ENCODE peak calls at places on chromosomes 11 and 22, in nine cellular contexts. U, W, Z, Q, N, F, E, V and Y are unnamed samples.

GRCh38 chr11:68093565-68093964 is 27.6 kb downstream of the CHKA start:
- DNase-seq in F (no peak), V (no peak), W (no peak), N (no peak), U (no peak), Q (no peak), Z (no peak), E (no peak), Y (no peak)

GRCh38 chr22:37777122-37777687 is 30.5 kb upstream of the GCAT start:
- DNase-seq in F (no peak), U (peak), Z (peak), W (no peak), V (peak), E (peak), Q (no peak), N (no peak), Y (no peak)

GRCh38 chr11:108496643-108497256 is 1.4 kb downstream of the POGLUT3 start:
- DNase-seq in V (no peak), E (peak), F (no peak), W (no peak), Z (no peak), N (peak), Q (no peak), U (peak), Y (no peak)

GRCh38 chr11:61334434-61335354 is 1.7 kb downstream of the TKFC start:
- DNase-seq in Q (no peak), W (no peak), Z (no peak), F (no peak), N (no peak), U (peak), V (no peak), E (peak), Y (no peak)

GRCh38 chr22:44256085-44256484 is 56.7 kb downstream of the SHISAL1 start:
- DNase-seq in W (no peak), Q (no peak), U (no peak), F (no peak), N (no peak), V (no peak), Z (no peak), E (no peak), Y (no peak)

GRCh38 chr22:44567846-44568493 is 69.9 kb upstream of the RTL6 start:
- DNase-seq in F (peak), U (peak), Z (no peak), Q (peak), E (peak), V (peak), N (peak), W (no peak), Y (peak)

GRCh38 chr11:124891390-124891861 is 6.2 kb downstream of the ROBO4 start:
- DNase-seq in Q (no peak), F (no peak), W (no peak), U (no peak), Z (no peak), V (no peak), N (peak), E (no peak), Y (no peak)

GRCh38 chr22:43008921-43009320 is 6.0 kb downstream of the PACSIN2 start:
- DNase-seq in E (no peak), N (peak), F (no peak), Z (no peak), U (no peak), V (no peak), Q (no peak), W (no peak), Y (no peak)

GRCh38 chr11:128524172-128524571 is 63.2 kb downstream of the ETS1 start:
- DNase-seq in U (peak), N (no peak), Z (no peak), F (no peak), E (no peak), W (no peak), V (no peak), Q (no peak), Y (no peak)

GRCh38 chr11:2816941-2817421 is 68.6 kb downstream of the CDKN1C start:
- DNase-seq in N (no peak), F (no peak), V (no peak), U (peak), Z (peak), E (peak), W (peak), Q (no peak), Y (no peak)

GRCh38 chr11:45341379-45341778 is 55.2 kb upstream of the SYT13 start:
- DNase-seq in Q (no peak), Z (no peak), W (no peak), N (no peak), V (no peak), F (no peak), U (no peak), E (no peak), Y (no peak)

GRCh38 chr11:132876301-132877071 is 655.8 kb downstream of the OPCML start:
- DNase-seq in U (no peak), E (no peak), V (no peak), F (no peak), Q (no peak), W (no peak), Z (no peak), N (no peak), Y (no peak)

GRCh38 chr11:27141576-27141975 is 101.0 kb downstream of the BBOX1 start:
- DNase-seq in Q (no peak), N (no peak), E (no peak), W (no peak), V (no peak), U (no peak), Z (no peak), F (no peak), Y (no peak)

GRCh38 chr11:128467610-128468041 is 119.7 kb downstream of the ETS1 start:
- DNase-seq in U (peak), N (peak), V (no peak), Q (no peak), W (peak), Z (peak), E (peak), F (no peak), Y (peak)

GRCh38 chr11:119206512-119207299 is 567 bp downstream of the CBL start:
- DNase-seq in W (no peak), Q (peak), N (peak), V (peak), Z (no peak), U (peak), F (peak), E (peak), Y (peak)

GRCh38 chr22:31142285-31142684 is 2.0 kb upstream of the PLA2G3 start:
- DNase-seq in W (no peak), Z (no peak), E (no peak), V (no peak), U (no peak), Q (no peak), N (no peak), F (no peak), Y (no peak)

GRCh38 chr11:99571094-99571493 is 550.3 kb downstream of the CNTN5 start:
- DNase-seq in V (no peak), Q (no peak), W (no peak), U (no peak), E (no peak), Z (no peak), N (no peak), F (no peak), Y (no peak)

GRCh38 chr22:40397436-40397835 is 27.0 kb downstream of the SGSM3 start:
- DNase-seq in V (no peak), W (no peak), E (peak), U (peak), Q (no peak), Z (no peak), F (no peak), N (peak), Y (no peak)

GRCh38 chr11:8826145-8826786 is 84.7 kb upstream of the AKIP1 start:
- DNase-seq in N (peak), W (peak), U (peak), V (no peak), Z (no peak), F (no peak), Q (no peak), E (peak), Y (no peak)

GRCh38 chr22:27476729-27477128 is 324.8 kb downstream of the MN1 start:
- DNase-seq in U (peak), Z (peak), W (peak), E (peak), V (no peak), F (no peak), N (peak), Q (no peak), Y (no peak)

GRCh38 chr22:49026476-49027121 is 801.1 kb downstream of the BRD1 start:
- DNase-seq in U (no peak), E (no peak), V (no peak), Z (no peak), Q (no peak), N (no peak), F (peak), W (no peak), Y (no peak)